ENCODE peak calls at places on chromosomes 6 and 20, in five cellular contexts. One of them, this sample, is unnamed.

GRCh38 chr6:144104898-144105487 is 9.6 kb upstream of the SF3B5 start:
- DNase-seq in Peyer's patch: no peak
- DNase-seq in suprapubic skin: no peak
- DNase-seq in lower lobe of right lung: no peak
- DNase-seq in breast epithelium: no peak
- DNase-seq in this sample: peak; percentile 61

GRCh38 chr20:47775039-47775438 is 10.2 kb downstream of the SULF2 start:
- DNase-seq in Peyer's patch: no peak
- DNase-seq in suprapubic skin: no peak
- DNase-seq in lower lobe of right lung: no peak
- DNase-seq in breast epithelium: no peak
- DNase-seq in this sample: no peak

GRCh38 chr20:63176035-63176434 is 39.9 kb downstream of the YTHDF1 start:
- DNase-seq in Peyer's patch: no peak
- DNase-seq in suprapubic skin: no peak
- DNase-seq in lower lobe of right lung: no peak
- DNase-seq in breast epithelium: no peak
- DNase-seq in this sample: no peak

GRCh38 chr6:4910060-4910746 is 93.6 kb downstream of the RPP40 start:
- DNase-seq in Peyer's patch: no peak
- DNase-seq in suprapubic skin: no peak
- DNase-seq in lower lobe of right lung: no peak
- DNase-seq in breast epithelium: no peak
- DNase-seq in this sample: no peak

GRCh38 chr20:3753098-3753497 is 14.5 kb downstream of the ADISSP start:
- DNase-seq in Peyer's patch: peak; percentile 63
- DNase-seq in suprapubic skin: no peak
- DNase-seq in lower lobe of right lung: no peak
- DNase-seq in breast epithelium: no peak
- DNase-seq in this sample: no peak

GRCh38 chr6:129671442-129672344 is 38.3 kb downstream of the ARHGAP18 start:
- DNase-seq in Peyer's patch: peak; percentile 56
- DNase-seq in suprapubic skin: no peak
- DNase-seq in lower lobe of right lung: peak; percentile 80
- DNase-seq in breast epithelium: no peak
- DNase-seq in this sample: peak; percentile 65

GRCh38 chr6:129657433-129657832 is 52.5 kb downstream of the ARHGAP18 start:
- DNase-seq in Peyer's patch: no peak
- DNase-seq in suprapubic skin: no peak
- DNase-seq in lower lobe of right lung: no peak
- DNase-seq in breast epithelium: no peak
- DNase-seq in this sample: no peak

GRCh38 chr6:151141685-151142084 is 98.1 kb upstream of the AKAP12 start:
- DNase-seq in Peyer's patch: no peak
- DNase-seq in suprapubic skin: no peak
- DNase-seq in lower lobe of right lung: no peak
- DNase-seq in breast epithelium: no peak
- DNase-seq in this sample: no peak

GRCh38 chr6:75830959-75831885 is 82.2 kb downstream of the MYO6 start:
- DNase-seq in Peyer's patch: no peak
- DNase-seq in suprapubic skin: no peak
- DNase-seq in lower lobe of right lung: no peak
- DNase-seq in breast epithelium: no peak
- DNase-seq in this sample: peak; percentile 16

GRCh38 chr6:110357696-110358535 is at the start of gene METTL24:
- DNase-seq in Peyer's patch: no peak
- DNase-seq in suprapubic skin: no peak
- DNase-seq in lower lobe of right lung: peak; percentile 49
- DNase-seq in breast epithelium: no peak
- DNase-seq in this sample: peak; percentile 43

GRCh38 chr6:48318670-48319069 is 207.7 kb upstream of the PTCHD4 start:
- DNase-seq in Peyer's patch: no peak
- DNase-seq in suprapubic skin: no peak
- DNase-seq in lower lobe of right lung: no peak
- DNase-seq in breast epithelium: no peak
- DNase-seq in this sample: no peak

GRCh38 chr6:4413073-4413472 is 277.7 kb upstream of the ECI2 start:
- DNase-seq in Peyer's patch: no peak
- DNase-seq in suprapubic skin: no peak
- DNase-seq in lower lobe of right lung: no peak
- DNase-seq in breast epithelium: no peak
- DNase-seq in this sample: no peak

GRCh38 chr6:87916446-87916845 is 131.2 kb upstream of the SPACA1 start:
- DNase-seq in Peyer's patch: no peak
- DNase-seq in suprapubic skin: no peak
- DNase-seq in lower lobe of right lung: no peak
- DNase-seq in breast epithelium: no peak
- DNase-seq in this sample: no peak

GRCh38 chr6:142444388-142444787 is 142.6 kb downstream of the ADGRG6 start:
- DNase-seq in Peyer's patch: no peak
- DNase-seq in suprapubic skin: no peak
- DNase-seq in lower lobe of right lung: no peak
- DNase-seq in breast epithelium: no peak
- DNase-seq in this sample: no peak

GRCh38 chr6:138227316-138227781 is 9.1 kb upstream of the PBOV1 start:
- DNase-seq in Peyer's patch: no peak
- DNase-seq in suprapubic skin: no peak
- DNase-seq in lower lobe of right lung: peak; percentile 70
- DNase-seq in breast epithelium: peak; percentile 62
- DNase-seq in this sample: no peak

GRCh38 chr6:139779988-139780774 is 405.7 kb upstream of the CITED2 start:
- DNase-seq in Peyer's patch: no peak
- DNase-seq in suprapubic skin: no peak
- DNase-seq in lower lobe of right lung: no peak
- DNase-seq in breast epithelium: no peak
- DNase-seq in this sample: no peak

GRCh38 chr6:23633986-23634385 is 492.0 kb upstream of the NRSN1 start:
- DNase-seq in Peyer's patch: no peak
- DNase-seq in suprapubic skin: no peak
- DNase-seq in lower lobe of right lung: no peak
- DNase-seq in breast epithelium: no peak
- DNase-seq in this sample: no peak

GRCh38 chr6:39806277-39806676 is 14.1 kb downstream of the DAAM2 start:
- DNase-seq in Peyer's patch: no peak
- DNase-seq in suprapubic skin: no peak
- DNase-seq in lower lobe of right lung: no peak
- DNase-seq in breast epithelium: no peak
- DNase-seq in this sample: no peak

GRCh38 chr6:292506-293184 is 358 bp downstream of the DUSP22 start:
- DNase-seq in Peyer's patch: peak; percentile 90
- DNase-seq in suprapubic skin: peak; percentile 90
- DNase-seq in lower lobe of right lung: peak; percentile 89
- DNase-seq in breast epithelium: no peak
- DNase-seq in this sample: peak; percentile 92

GRCh38 chr6:157861814-157862213 is 38.8 kb downstream of the SNX9 start:
- DNase-seq in Peyer's patch: no peak
- DNase-seq in suprapubic skin: no peak
- DNase-seq in lower lobe of right lung: no peak
- DNase-seq in breast epithelium: no peak
- DNase-seq in this sample: no peak

GRCh38 chr6:116012471-116012949 is 48.2 kb downstream of the FRK start:
- DNase-seq in Peyer's patch: no peak
- DNase-seq in suprapubic skin: no peak
- DNase-seq in lower lobe of right lung: no peak
- DNase-seq in breast epithelium: no peak
- DNase-seq in this sample: no peak

GRCh38 chr6:113672691-113673149 is 184.4 kb upstream of the MARCKS start:
- DNase-seq in Peyer's patch: no peak
- DNase-seq in suprapubic skin: peak; percentile 68
- DNase-seq in lower lobe of right lung: peak; percentile 58
- DNase-seq in breast epithelium: no peak
- DNase-seq in this sample: no peak

GRCh38 chr20:1775117-1775516 is 117.5 kb upstream of the SIRPG start:
- DNase-seq in Peyer's patch: no peak
- DNase-seq in suprapubic skin: no peak
- DNase-seq in lower lobe of right lung: no peak
- DNase-seq in breast epithelium: no peak
- DNase-seq in this sample: no peak

GRCh38 chr20:36399147-36399968 is 93.2 kb downstream of the DLGAP4 start:
- DNase-seq in Peyer's patch: no peak
- DNase-seq in suprapubic skin: no peak
- DNase-seq in lower lobe of right lung: no peak
- DNase-seq in breast epithelium: no peak
- DNase-seq in this sample: no peak

GRCh38 chr6:1766663-1767062 is 156.9 kb downstream of the FOXC1 start:
- DNase-seq in Peyer's patch: no peak
- DNase-seq in suprapubic skin: no peak
- DNase-seq in lower lobe of right lung: no peak
- DNase-seq in breast epithelium: no peak
- DNase-seq in this sample: no peak

DNA sequence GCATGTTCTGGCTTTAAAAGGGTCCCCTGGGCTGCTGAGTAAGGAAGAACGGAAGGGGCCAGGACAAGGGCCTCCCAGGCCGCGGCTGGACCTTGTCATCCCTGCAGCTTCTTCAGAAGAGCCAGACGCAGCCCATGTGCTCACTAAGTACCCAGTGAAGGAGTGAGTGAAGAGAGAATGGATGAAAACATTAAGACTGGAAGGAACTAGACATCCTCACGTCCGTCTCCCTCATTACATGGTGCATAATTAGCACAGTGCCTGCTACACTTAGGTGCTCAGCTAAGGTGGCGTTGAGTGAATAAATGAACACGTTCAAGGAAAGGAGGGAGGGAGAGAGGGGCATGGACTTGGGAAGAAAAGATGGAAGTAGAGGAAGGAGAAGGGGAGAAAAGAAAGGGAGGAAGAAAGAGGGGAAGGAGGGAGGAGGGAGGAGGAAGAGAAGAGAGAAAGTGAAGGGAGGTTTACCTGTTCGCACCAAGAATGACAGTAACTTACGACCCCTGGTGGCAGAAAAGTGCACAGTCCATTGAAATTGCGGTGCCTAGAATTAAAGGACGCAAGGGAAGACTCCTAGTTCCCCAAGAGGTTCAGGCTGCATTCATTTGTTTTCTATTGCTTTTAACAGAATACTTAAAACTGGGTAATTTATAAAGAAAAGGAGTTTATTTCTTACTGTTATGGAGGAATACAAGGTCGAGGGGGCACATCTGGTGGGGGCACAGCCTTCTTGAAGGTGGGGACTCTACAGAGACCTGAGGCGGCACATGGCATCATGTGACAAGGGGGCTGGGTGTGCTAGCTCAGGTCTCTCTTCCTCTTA is 8.0 kb downstream of the TP53RK start:
- DNase-seq in Peyer's patch: peak; percentile 61
- DNase-seq in suprapubic skin: no peak
- DNase-seq in lower lobe of right lung: no peak
- DNase-seq in breast epithelium: peak; percentile 75
- DNase-seq in this sample: no peak
- TF ChIP-seq CTCF in Peyer's patch: peak; percentile 57
- TF ChIP-seq CTCF in suprapubic skin: peak; percentile 72
- TF ChIP-seq CTCF in lower lobe of right lung: peak; percentile 73
- TF ChIP-seq CTCF in breast epithelium: peak; percentile 77
- TF ChIP-seq CTCF in this sample: peak; percentile 81

GRCh38 chr20:9508240-9508661 is 6.1 kb upstream of the LAMP5 start:
- DNase-seq in Peyer's patch: no peak
- DNase-seq in suprapubic skin: no peak
- DNase-seq in lower lobe of right lung: no peak
- DNase-seq in breast epithelium: no peak
- DNase-seq in this sample: no peak

GRCh38 chr20:9507544-9508239 is 6.7 kb upstream of the LAMP5 start:
- DNase-seq in Peyer's patch: no peak
- DNase-seq in suprapubic skin: no peak
- DNase-seq in lower lobe of right lung: no peak
- DNase-seq in breast epithelium: no peak
- DNase-seq in this sample: no peak

GRCh38 chr20:9506964-9507369 is 7.4 kb upstream of the LAMP5 start:
- DNase-seq in Peyer's patch: no peak
- DNase-seq in suprapubic skin: no peak
- DNase-seq in lower lobe of right lung: no peak
- DNase-seq in breast epithelium: no peak
- DNase-seq in this sample: no peak

GRCh38 chr20:9508696-9509178 is 5.7 kb upstream of the LAMP5 start:
- DNase-seq in Peyer's patch: no peak
- DNase-seq in suprapubic skin: no peak
- DNase-seq in lower lobe of right lung: no peak
- DNase-seq in breast epithelium: no peak
- DNase-seq in this sample: no peak

GRCh38 chr20:9506337-9506821 is 8.0 kb upstream of the LAMP5 start:
- DNase-seq in Peyer's patch: no peak
- DNase-seq in suprapubic skin: no peak
- DNase-seq in lower lobe of right lung: peak; percentile 51
- DNase-seq in breast epithelium: no peak
- DNase-seq in this sample: no peak
- H3K36me3 ChIP-seq in Peyer's patch: no peaks in the 10 kb centered on the region
- H3K36me3 ChIP-seq in suprapubic skin: no peaks in the 10 kb centered on the region
- H3K36me3 ChIP-seq in lower lobe of right lung: no peaks in the 10 kb centered on the region
- H3K36me3 ChIP-seq in breast epithelium: no peaks in the 10 kb centered on the region
- H3K36me3 ChIP-seq in this sample: no peaks in the 10 kb centered on the region

GRCh38 chr6:98828210-98828798 is 6.1 kb upstream of the POU3F2 start:
- DNase-seq in Peyer's patch: no peak
- DNase-seq in suprapubic skin: no peak
- DNase-seq in lower lobe of right lung: no peak
- DNase-seq in breast epithelium: no peak
- DNase-seq in this sample: no peak
- H3K27me3 ChIP-seq in Peyer's patch: peaks cover 94% of the 10 kb centered on the region
- H3K27me3 ChIP-seq in suprapubic skin: peaks cover 99% of the 10 kb centered on the region
- H3K27me3 ChIP-seq in lower lobe of right lung: peaks cover 100% of the 10 kb centered on the region
- H3K27me3 ChIP-seq in breast epithelium: peaks cover 19% of the 10 kb centered on the region
- H3K27me3 ChIP-seq in this sample: peaks cover 2% of the 10 kb centered on the region

DNA sequence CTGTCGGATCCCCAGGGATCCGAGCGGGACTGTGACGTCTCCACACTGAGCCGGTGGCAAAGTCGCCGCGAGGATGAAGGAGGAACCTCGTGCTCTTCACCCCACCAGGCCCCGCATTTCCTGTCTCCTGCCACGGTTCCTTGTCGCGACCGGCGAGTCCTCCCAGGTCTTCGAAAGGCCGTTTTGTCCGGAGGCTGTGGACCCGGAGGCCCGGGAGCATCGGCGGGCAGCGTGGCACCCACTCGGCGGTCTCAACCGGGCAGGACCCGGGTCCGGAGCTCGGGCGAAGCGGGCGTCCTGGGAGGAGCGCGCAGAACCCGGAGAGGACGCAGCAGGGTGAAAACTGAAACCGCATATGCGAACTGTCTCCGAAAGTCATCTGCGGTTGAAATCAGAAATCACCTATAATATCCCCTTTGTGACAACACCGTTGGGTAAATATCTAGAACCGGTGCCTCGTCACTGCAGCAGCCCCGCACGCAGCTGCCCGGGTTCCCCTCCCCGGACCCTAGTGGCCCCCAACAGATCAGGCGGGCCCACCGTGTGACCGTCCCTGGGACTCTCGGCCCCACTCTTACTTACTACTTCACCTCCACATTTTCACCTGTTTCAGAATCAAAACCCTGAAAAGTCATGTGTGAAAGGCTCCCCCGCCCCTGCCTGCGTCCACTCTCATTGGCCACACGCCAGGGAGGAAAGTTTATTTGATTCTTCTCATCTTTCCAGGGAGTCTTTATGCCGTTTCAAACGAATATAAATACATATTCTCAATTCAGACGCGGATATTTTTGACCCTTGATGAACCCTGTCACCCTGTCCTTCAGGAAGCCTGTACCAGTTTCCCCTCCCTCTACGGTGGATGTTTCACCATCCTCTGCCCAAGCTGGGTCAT is 3.0 kb upstream of the ULBP2 start:
- DNase-seq in Peyer's patch: peak; percentile 45
- DNase-seq in suprapubic skin: no peak
- DNase-seq in lower lobe of right lung: no peak
- DNase-seq in breast epithelium: no peak
- DNase-seq in this sample: peak; percentile 83
- TF ChIP-seq CTCF in Peyer's patch: no peak
- TF ChIP-seq CTCF in suprapubic skin: no peak
- TF ChIP-seq CTCF in lower lobe of right lung: no peak
- TF ChIP-seq CTCF in breast epithelium: no peak
- TF ChIP-seq CTCF in this sample: no peak